ENCODE peak calls at places on chromosomes 11 and 22, in eight cellular contexts. V is GM19239; A is pons; D is Right ventricle myocardium superior; E is choroid plexus epithelial cell; I is activated CD4-positive, alpha-beta T cell treated with anti-CD3 and anti-CD28 coated beads, Interleukin-2, amount 50 U/mL, for 48 hours; U is A549; N is stimulated activated CD4-positive, alpha-beta T cell treated with anti-CD3 and anti-CD28 coated beads, Interleukin-2, amount 100 ng/mL, for 24 hours. S is an unnamed sample.

GRCh38 chr11:129324533-129325175 is 51.0 kb upstream of the BARX2 start:
- DNase-seq in V (no peak), A (no peak), D (peak), E (peak), I (no peak), U (peak), N (no peak), S (no peak)

GRCh38 chr11:43021466-43021865 is 290.3 kb upstream of the API5 start:
- DNase-seq in V (no peak), A (no peak), D (no peak), E (no peak), I (no peak), U (no peak), N (no peak), S (peak)

GRCh38 chr11:11408436-11409221 is 55.6 kb upstream of the CSNK2A3 start:
- DNase-seq in V (no peak), A (no peak), D (no peak), E (no peak), I (no peak), U (no peak), N (no peak), S (no peak)

GRCh38 chr11:117997436-117998200 is 11.4 kb downstream of the IL10RA start:
- DNase-seq in V (no peak), A (no peak), D (no peak), E (no peak), I (peak), U (no peak), N (no peak), S (no peak)

GRCh38 chr11:70550456-70551195 is 152.3 kb downstream of the CTTN start:
- DNase-seq in V (no peak), A (no peak), D (peak), E (no peak), I (no peak), U (no peak), N (no peak), S (no peak)

GRCh38 chr22:29308791-29309262 is 2.4 kb downstream of the GAS2L1 start:
- DNase-seq in V (no peak), A (no peak), D (no peak), E (peak), I (peak), U (no peak), N (peak), S (no peak)

GRCh38 chr11:64916040-64916847 is 765 bp downstream of the ATG2A start:
- DNase-seq in V (peak), A (peak), D (no peak), E (peak), I (peak), U (peak), N (peak), S (peak)

GRCh38 chr22:26170112-26170492 is 840 bp downstream of the SEZ6L start:
- DNase-seq in V (no peak), A (no peak), D (no peak), E (no peak), I (no peak), U (no peak), N (no peak), S (no peak)

GRCh38 chr11:46183819-46184218 is 62.6 kb upstream of the PHF21A start:
- DNase-seq in V (no peak), A (no peak), D (no peak), E (peak), I (no peak), U (no peak), N (no peak), S (no peak)

GRCh38 chr22:31238057-31238456 is 26.0 kb downstream of the LIMK2 start:
- DNase-seq in V (peak), A (no peak), D (no peak), E (no peak), I (no peak), U (no peak), N (no peak), S (no peak)

GRCh38 chr11:110093407-110094297 is 460 bp downstream of the ZC3H12C start:
- DNase-seq in V (no peak), A (peak), D (peak), E (peak), I (peak), U (no peak), N (peak), S (peak)

S was measured in K562.